ENCODE peak calls at places on chromosomes 11 and 22, in four cellular contexts. W is mesendoderm, D is IMR-90, P is H1. T is an unnamed sample.
A peak's percentile ranks its signal among the peaks of the same experiment; 100 is the strongest.

GRCh38 chr11:17827006-17827405 is 92.4 kb downstream of the KCNC1 start:
- DNase-seq in W (peak; percentile 51), D (no peak), P (no peak), T (no peak)

GRCh38 chr11:66639066-66639813 is 737 bp downstream of the RBM4 start:
- DNase-seq in W (peak; percentile 57), D (peak; percentile 42), P (no peak), T (no peak)

GRCh38 chr22:48895831-48896765 is 931.6 kb downstream of the BRD1 start:
- DNase-seq in W (no peak), D (no peak), P (no peak), T (peak; percentile 12)

GRCh38 chr11:65777821-65778361 is 2.9 kb downstream of the AP5B1 start:
- DNase-seq in W (no peak), D (no peak), P (no peak), T (no peak)

GRCh38 chr11:86176165-86176884 is 68.2 kb upstream of the EED start:
- DNase-seq in W (no peak), D (peak; percentile 52), P (no peak), T (no peak)

GRCh38 chr22:47032956-47033647 is 270.7 kb downstream of the TBC1D22A start:
- DNase-seq in W (no peak), D (no peak), P (no peak), T (no peak)

GRCh38 chr11:102194257-102194656 is 84.0 kb downstream of the YAP1 start:
- DNase-seq in W (no peak), D (no peak), P (no peak), T (no peak)

GRCh38 chr11:125370561-125371389 is 125.3 kb downstream of the FEZ1 start:
- DNase-seq in W (peak; percentile 55), D (no peak), P (peak; percentile 59), T (no peak)

GRCh38 chr11:45815747-45816146 is 10.8 kb downstream of the SLC35C1 start:
- DNase-seq in W (peak; percentile 76), D (peak; percentile 18), P (no peak), T (peak; percentile 57)

GRCh38 chr11:17263803-17264202 is 12.7 kb upstream of the NUCB2 start:
- DNase-seq in W (no peak), D (peak; percentile 70), P (no peak), T (no peak)

GRCh38 chr11:62125316-62125715 is 1.5 kb downstream of the INCENP start:
- DNase-seq in W (no peak), D (no peak), P (no peak), T (no peak)

GRCh38 chr11:17563248-17563647 is 16.2 kb downstream of the OTOG start:
- DNase-seq in W (peak; percentile 75), D (no peak), P (no peak), T (peak; percentile 56)

GRCh38 chr11:47464479-47464878 is 15.5 kb upstream of the RAPSN start:
- DNase-seq in W (peak; percentile 42), D (peak; percentile 42), P (no peak), T (no peak)

GRCh38 chr22:17434856-17435255 is 65.6 kb downstream of the CECR2 start:
- DNase-seq in W (no peak), D (no peak), P (no peak), T (no peak)
- H3K27ac ChIP-seq in W (no peak overlapping the region), D (no peak overlapping the region), P (no peak overlapping the region), T (no peak overlapping the region)

GRCh38 chr11:57485217-57486007 is 25.1 kb downstream of the RTN4RL2 start:
- DNase-seq in W (no peak), D (peak; percentile 54), P (no peak), T (no peak)
- H4K5ac ChIP-seq in W (no peak overlapping the region), D (no peak overlapping the region), P (no peak overlapping the region), T (no peak overlapping the region)

GRCh38 chr11:108793611-108794010 is 128.7 kb downstream of the DDX10 start:
- DNase-seq in W (no peak), D (no peak), P (no peak), T (no peak)

GRCh38 chr11:108790501-108791299 is 125.8 kb downstream of the DDX10 start:
- DNase-seq in W (no peak), D (no peak), P (no peak), T (no peak)

GRCh38 chr11:108796551-108796950 is 131.7 kb downstream of the DDX10 start:
- DNase-seq in W (no peak), D (no peak), P (no peak), T (no peak)

GRCh38 chr11:108788565-108789199 is 123.8 kb downstream of the DDX10 start:
- DNase-seq in W (peak; percentile 79), D (peak; percentile 41), P (peak; percentile 52), T (peak; percentile 59)

GRCh38 chr11:108793138-108793537 is 128.3 kb downstream of the DDX10 start:
- DNase-seq in W (no peak), D (no peak), P (no peak), T (no peak)
- H3K27ac ChIP-seq in W (no peak overlapping the region), D (no peak overlapping the region), P (no peak overlapping the region), T (no peak overlapping the region)

GRCh38 chr22:43624144-43624998 is 187.7 kb downstream of the EFCAB6 start:
- DNase-seq in W (no peak), D (no peak), P (no peak), T (no peak)
- H4K5ac ChIP-seq in W (no peak overlapping the region), D (no peak overlapping the region), P (no peak overlapping the region), T (no peak overlapping the region)

GRCh38 chr11:28242596-28242995 is 134.4 kb downstream of the METTL15 start:
- DNase-seq in W (no peak), D (no peak), P (no peak), T (no peak)
- H3K27ac ChIP-seq in W (no peak overlapping the region), D (no peak overlapping the region), P (no peak overlapping the region), T (no peak overlapping the region)

DNA sequence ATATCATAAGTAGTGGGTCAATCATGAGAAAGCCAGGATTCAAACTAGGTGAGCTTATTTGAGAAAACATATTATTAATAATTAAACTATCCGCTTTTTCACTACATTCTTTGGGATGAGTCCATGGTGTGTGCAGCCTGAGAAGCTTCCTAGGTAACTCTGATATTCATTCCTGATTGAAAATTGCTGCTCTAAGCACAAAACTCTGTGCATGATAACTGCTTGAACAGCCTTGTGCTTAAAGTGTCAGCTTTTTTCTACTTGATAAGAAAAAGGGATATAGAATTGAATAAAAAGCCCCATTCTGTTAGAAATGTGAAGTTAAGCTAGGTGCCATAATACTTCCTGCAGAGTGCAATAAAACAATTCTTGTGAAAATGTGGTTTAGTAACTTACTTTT is 343.5 kb upstream of the LUZP2 start:
- DNase-seq in W (no peak), D (no peak), P (no peak), T (no peak)
- H4K5ac ChIP-seq in W (no peak overlapping the region), D (no peak overlapping the region), P (no peak overlapping the region), T (no peak overlapping the region)

GRCh38 chr22:45832959-45833580 is 143.9 kb downstream of the WNT7B start:
- DNase-seq in W (no peak), D (no peak), P (no peak), T (no peak)

GRCh38 chr22:45832180-45832579 is 144.8 kb downstream of the WNT7B start:
- DNase-seq in W (peak; percentile 37), D (no peak), P (no peak), T (peak; percentile 52)

GRCh38 chr22:45834795-45835194 is 142.2 kb downstream of the WNT7B start:
- DNase-seq in W (no peak), D (no peak), P (no peak), T (no peak)

GRCh38 chr22:45833613-45834012 is 143.3 kb downstream of the WNT7B start:
- DNase-seq in W (no peak), D (no peak), P (no peak), T (no peak)

GRCh38 chr22:45834241-45834640 is 142.7 kb downstream of the WNT7B start:
- DNase-seq in W (no peak), D (no peak), P (no peak), T (no peak)
- H3K27ac ChIP-seq in W (no peak overlapping the region), D (no peak overlapping the region), P (no peak overlapping the region), T (no peak overlapping the region)

GRCh38 chr22:26918236-26918635 is 260.8 kb downstream of the MIAT start:
- DNase-seq in W (peak; percentile 10), D (no peak), P (no peak), T (no peak)

GRCh38 chr22:26927841-26928240 is 270.5 kb downstream of the MIAT start:
- DNase-seq in W (no peak), D (no peak), P (no peak), T (no peak)

GRCh38 chr22:26923498-26923897 is 266.1 kb downstream of the MIAT start:
- DNase-seq in W (peak; percentile 43), D (no peak), P (no peak), T (no peak)

GRCh38 chr22:26921726-26922125 is 264.3 kb downstream of the MIAT start:
- DNase-seq in W (no peak), D (no peak), P (no peak), T (no peak)

GRCh38 chr22:26922804-26923203 is 265.4 kb downstream of the MIAT start:
- DNase-seq in W (peak; percentile 79), D (no peak), P (peak; percentile 86), T (peak; percentile 75)
- H4K5ac ChIP-seq in W (no peak overlapping the region), D (no peak overlapping the region), P (no peak overlapping the region), T (no peak overlapping the region)

T was measured in H9.